ENCODE peak calls at places on chromosomes 16 and 17, in ten cellular contexts. I, A, S, E, D, K, G, Q, R and W are unnamed samples.

GRCh38 chr17:39761861-39762496 is 24.2 kb downstream of the GRB7 start:
- DNase-seq in I (no peak), A (no peak), S (no peak), E (no peak), D (no peak), K (no peak), G (no peak), Q (no peak), R (no peak), W (no peak)

GRCh38 chr17:31549525-31550388 is 158.3 kb downstream of the RAB11FIP4 start:
- DNase-seq in I (peak; percentile 95), A (peak; percentile 92), S (peak; percentile 94), E (peak; percentile 94), D (peak; percentile 88), K (peak; percentile 73), G (peak; percentile 87), Q (no peak), R (peak; percentile 95), W (peak; percentile 94)

GRCh38 chr16:73150790-73151189 is 102.9 kb upstream of the ZFHX3 start:
- DNase-seq in I (no peak), A (no peak), S (no peak), E (no peak), D (no peak), K (no peak), G (no peak), Q (no peak), R (no peak), W (no peak)

GRCh38 chr17:10050597-10051101 is 145.6 kb upstream of the RCVRN start:
- DNase-seq in I (no peak), A (peak; percentile 70), S (no peak), E (no peak), D (no peak), K (no peak), G (no peak), Q (no peak), R (no peak), W (no peak)

GRCh38 chr16:4379001-4379688 is 7.5 kb downstream of the VASN start:
- DNase-seq in I (no peak), A (no peak), S (no peak), E (no peak), D (no peak), K (no peak), G (no peak), Q (no peak), R (no peak), W (no peak)

GRCh38 chr16:4624827-4625616 is 396 bp downstream of the MGRN1 start:
- DNase-seq in I (peak; percentile 89), A (peak; percentile 72), S (peak; percentile 82), E (peak; percentile 78), D (no peak), K (no peak), G (peak; percentile 54), Q (no peak), R (no peak), W (peak; percentile 70)

GRCh38 chr17:82244413-82245140 is 15.7 kb downstream of the SLC16A3 start:
- DNase-seq in I (no peak), A (no peak), S (no peak), E (no peak), D (no peak), K (no peak), G (peak; percentile 29), Q (peak; percentile 73), R (peak; percentile 69), W (peak; percentile 40)

GRCh38 chr16:75193730-75194444 is 13.1 kb downstream of the CTRB2 start:
- DNase-seq in I (peak; percentile 55), A (no peak), S (no peak), E (no peak), D (no peak), K (no peak), G (no peak), Q (no peak), R (no peak), W (no peak)

GRCh38 chr16:2838928-2839327 is 8.8 kb downstream of the ZG16B start:
- DNase-seq in I (peak; percentile 86), A (peak; percentile 57), S (peak; percentile 90), E (peak; percentile 67), D (no peak), K (peak; percentile 38), G (peak; percentile 74), Q (peak; percentile 78), R (peak; percentile 88), W (peak; percentile 56)

GRCh38 chr17:82270651-82271050 is 2.8 kb downstream of the CSNK1D start:
- DNase-seq in I (peak; percentile 58), A (no peak), S (no peak), E (no peak), D (no peak), K (no peak), G (no peak), Q (no peak), R (no peak), W (no peak)

GRCh38 chr17:72816406-72816805 is 276.1 kb downstream of the SLC39A11 start:
- DNase-seq in I (no peak), A (no peak), S (no peak), E (no peak), D (no peak), K (no peak), G (no peak), Q (no peak), R (no peak), W (no peak)

GRCh38 chr16:23026777-23027362 is 122.4 kb downstream of the USP31 start:
- DNase-seq in I (no peak), A (no peak), S (peak; percentile 63), E (no peak), D (no peak), K (no peak), G (peak; percentile 25), Q (no peak), R (peak; percentile 23), W (no peak)

GRCh38 chr16:71623597-71623996 is 2.4 kb upstream of the MARVELD3 start:
- DNase-seq in I (no peak), A (no peak), S (no peak), E (no peak), D (no peak), K (no peak), G (no peak), Q (no peak), R (no peak), W (no peak)

GRCh38 chr16:2147378-2147777 is 1.0 kb upstream of the RAB26 start:
- DNase-seq in I (no peak), A (no peak), S (no peak), E (no peak), D (no peak), K (no peak), G (no peak), Q (peak; percentile 51), R (no peak), W (no peak)

GRCh38 chr17:76671123-76671911 is 27.8 kb upstream of the ST6GALNAC1 start:
- DNase-seq in I (peak; percentile 100), A (peak; percentile 100), S (peak; percentile 99), E (peak; percentile 100), D (peak; percentile 99), K (peak; percentile 96), G (peak; percentile 100), Q (peak; percentile 100), R (peak; percentile 100), W (peak; percentile 100)
- TF ChIP-seq CTCF in I (no peak), A (no peak), S (no peak), E (no peak), D (no peak), K (no peak), G (no peak), Q (no peak), R (no peak), W (no peak)

DNA sequence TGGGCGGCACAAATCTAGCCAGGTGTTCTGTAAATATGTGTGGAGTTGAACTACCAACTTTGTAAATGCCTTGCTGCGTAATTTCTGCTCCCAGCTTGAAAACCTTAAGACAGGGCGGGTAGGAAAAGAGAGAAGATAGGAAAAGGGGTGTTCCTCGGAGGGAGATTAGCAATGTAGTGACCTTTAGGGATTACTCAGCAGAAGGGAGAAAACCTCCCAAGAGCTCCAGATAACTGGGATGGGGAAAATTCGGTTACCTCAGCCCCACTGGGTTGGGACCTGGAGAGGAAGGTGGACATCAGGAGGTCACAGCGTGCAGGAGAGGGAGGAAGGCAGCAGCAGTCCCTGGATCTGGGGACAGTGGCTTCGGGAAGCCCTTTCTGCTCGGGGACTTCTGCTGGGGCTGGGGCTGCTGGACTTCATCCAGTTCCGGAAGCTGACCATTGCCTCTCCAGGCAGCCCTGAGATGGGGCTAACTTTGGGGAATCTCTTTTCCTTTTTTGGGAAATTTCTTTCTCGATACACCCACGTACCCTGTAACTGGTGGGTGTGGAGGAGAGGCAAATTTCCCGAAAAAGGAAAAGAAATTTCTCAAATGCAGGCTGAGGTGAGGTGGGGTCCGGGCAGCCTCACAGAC is 39.2 kb downstream of the MPRIP start:
- DNase-seq in I (peak; percentile 29), A (no peak), S (no peak), E (no peak), D (peak; percentile 5), K (no peak), G (no peak), Q (peak; percentile 17), R (no peak), W (no peak)
- H3K27ac ChIP-seq in I (no peak overlapping the region), A (no peak overlapping the region), S (no peak overlapping the region), E (no peak overlapping the region), D (peak overlapping the region; percentile 67), K (no peak overlapping the region), G (no peak overlapping the region), Q (no peak overlapping the region), R (no peak overlapping the region), W (no peak overlapping the region)

DNA sequence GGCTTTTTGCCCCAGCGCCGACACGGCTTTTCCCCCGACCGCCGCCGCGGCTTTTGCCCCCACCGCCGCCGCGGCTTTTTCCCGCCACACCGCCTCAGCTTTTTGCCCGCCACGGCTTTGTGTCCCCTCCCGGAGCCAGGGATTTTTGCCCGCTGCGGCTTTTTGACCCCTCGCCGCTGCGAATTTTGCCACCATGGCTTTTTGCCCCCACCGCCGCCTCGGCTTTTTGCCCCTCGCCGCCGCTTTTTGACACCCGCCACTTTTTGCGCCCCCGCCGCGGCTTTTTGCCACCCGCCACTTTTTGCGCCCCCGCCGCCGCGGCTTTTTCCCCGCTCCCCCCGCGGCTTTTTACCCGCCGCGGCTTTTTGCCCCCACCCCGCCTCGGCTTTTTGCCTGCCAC is 1342.5 kb downstream of the TP53TG3F start:
- DNase-seq in I (no peak), A (no peak), S (peak; percentile 2), E (no peak), D (no peak), K (no peak), G (no peak), Q (peak; percentile 20), R (no peak), W (peak; percentile 35)
- H3K4me1 ChIP-seq in I (no peaks in the 10 kb centered on the region), A (no peaks in the 10 kb centered on the region), S (no peaks in the 10 kb centered on the region), E (no peaks in the 10 kb centered on the region), D (no peaks in the 10 kb centered on the region), K (no peaks in the 10 kb centered on the region), G (no peaks in the 10 kb centered on the region), Q (no peaks in the 10 kb centered on the region), R (no peaks in the 10 kb centered on the region), W (no peaks in the 10 kb centered on the region)

DNA sequence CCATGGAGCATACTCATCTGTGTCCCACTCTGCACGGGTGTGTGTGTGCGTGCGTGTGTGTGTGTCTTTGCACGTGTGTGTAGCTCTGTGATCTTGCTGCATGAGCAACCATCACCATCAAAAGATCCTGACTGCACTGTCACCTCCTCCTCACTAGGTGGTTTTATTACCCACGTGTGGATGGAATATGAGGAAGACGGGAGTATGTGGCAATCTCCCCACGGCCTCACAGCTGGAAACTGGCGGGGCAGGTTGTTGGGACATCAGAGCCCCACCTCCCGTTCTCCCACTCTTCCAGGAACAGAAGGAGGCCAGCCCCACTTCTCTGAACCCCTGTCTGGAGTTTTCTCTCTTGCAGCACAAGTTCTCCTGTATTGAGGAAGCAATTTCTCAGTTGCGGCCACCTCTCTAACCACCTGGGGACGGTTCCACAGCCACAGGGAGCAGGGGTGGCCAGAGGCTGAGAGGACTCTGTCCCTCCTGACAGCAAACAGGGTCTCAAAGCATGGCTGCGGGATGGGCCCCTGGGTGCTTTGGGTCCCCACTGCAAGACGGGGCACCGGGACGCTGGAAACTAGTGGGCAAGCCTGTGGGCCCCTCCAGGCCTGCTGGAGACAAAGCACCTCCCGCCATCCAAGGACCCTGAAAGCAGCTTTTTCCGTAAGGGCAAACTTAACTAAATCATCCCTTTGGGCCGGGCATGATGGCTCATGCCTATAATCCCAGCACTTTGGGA is 27.9 kb upstream of the ATP2C2 start:
- DNase-seq in I (peak; percentile 88), A (no peak), S (peak; percentile 71), E (peak; percentile 76), D (no peak), K (no peak), G (no peak), Q (no peak), R (peak; percentile 26), W (peak; percentile 37)
- TF ChIP-seq CTCF in I (peak; percentile 26), A (no peak), S (no peak), E (no peak), D (no peak), K (no peak), G (no peak), Q (peak; percentile 23), R (no peak), W (no peak)